ENCODE peak calls at places on chromosomes 3 and 15, in six cellular contexts. Z, K, G, S, W and X are unnamed samples.

GRCh38 chr15:89090791-89091666 is 2.8 kb downstream of the ABHD2 start:
- DNase-seq in S (no peak), G (peak; percentile 87), K (peak; percentile 31), Z (peak; percentile 9), W (no peak), X (no peak)

GRCh38 chr3:88180398-88180999 is 30.7 kb downstream of the C3orf38 start:
- DNase-seq in W (no peak), Z (no peak), G (peak; percentile 12), S (no peak), K (peak; percentile 6), X (no peak)

GRCh38 chr3:14145236-14145635 is 20.4 kb downstream of the TMEM43 start:
- DNase-seq in S (no peak), W (no peak), Z (no peak), K (no peak), G (no peak), X (no peak)

GRCh38 chr3:64995857-64996564 is 308.2 kb upstream of the ADAMTS9 start:
- DNase-seq in S (no peak), Z (no peak), W (no peak), G (no peak), K (no peak), X (no peak)

GRCh38 chr15:90184119-90184785 is 16.9 kb upstream of the SEMA4B start:
- DNase-seq in Z (no peak), S (peak; percentile 52), K (no peak), W (no peak), G (peak; percentile 54), X (peak; percentile 77)

GRCh38 chr15:85785887-85786777 is 8.6 kb downstream of the KLHL25 start:
- DNase-seq in S (no peak), K (no peak), W (no peak), G (no peak), Z (no peak), X (no peak)

GRCh38 chr3:16011376-16011775 is 163.1 kb upstream of the GALNT15 start:
- DNase-seq in K (no peak), G (no peak), Z (no peak), S (no peak), W (no peak), X (no peak)

GRCh38 chr3:74789111-74789510 is 174.7 kb upstream of the CNTN3 start:
- DNase-seq in K (no peak), G (no peak), Z (no peak), W (no peak), S (no peak), X (peak; percentile 47)

GRCh38 chr3:188863999-188864406 is 307.8 kb upstream of the TPRG1 start:
- DNase-seq in S (no peak), K (no peak), W (no peak), Z (no peak), G (no peak), X (no peak)

GRCh38 chr15:70141376-70142071 is 43.8 kb upstream of the TLE3 start:
- DNase-seq in S (no peak), W (no peak), G (no peak), K (no peak), Z (no peak), X (no peak)

GRCh38 chr3:8371085-8371551 is 130.5 kb upstream of the LMCD1 start:
- DNase-seq in Z (no peak), G (no peak), W (no peak), K (no peak), S (no peak), X (no peak)

GRCh38 chr15:40282870-40283614 is at the start of gene ANKRD63:
- DNase-seq in G (no peak), K (peak; percentile 16), S (no peak), W (no peak), Z (no peak), X (no peak)

GRCh38 chr3:178003756-178004155 is 532.5 kb upstream of the KCNMB2 start:
- DNase-seq in G (no peak), Z (no peak), S (no peak), W (no peak), K (no peak), X (no peak)

GRCh38 chr15:89765694-89766093 is 10.4 kb upstream of the MESP2 start:
- DNase-seq in W (no peak), S (no peak), G (no peak), Z (no peak), K (no peak), X (no peak)

GRCh38 chr15:77568014-77568959 is 64.4 kb downstream of the LINGO1 start:
- DNase-seq in S (no peak), K (no peak), G (peak; percentile 55), W (no peak), Z (no peak), X (no peak)

GRCh38 chr15:48096813-48097212 is 24.0 kb upstream of the SLC24A5 start:
- DNase-seq in S (no peak), G (peak; percentile 70), K (no peak), Z (no peak), W (no peak), X (peak; percentile 74)

GRCh38 chr3:182258538-182259177 is 534.6 kb upstream of the ATP11B start:
- DNase-seq in Z (no peak), S (no peak), G (peak; percentile 86), W (peak; percentile 27), K (no peak), X (peak; percentile 73)

GRCh38 chr15:81315452-81316203 is 8.3 kb downstream of the STARD5 start:
- DNase-seq in K (no peak), S (no peak), W (no peak), G (no peak), Z (no peak), X (no peak)

GRCh38 chr3:71444028-71444860 is 139.3 kb downstream of the FOXP1 start:
- DNase-seq in Z (peak; percentile 97), K (peak; percentile 69), G (peak; percentile 74), S (no peak), W (no peak), X (no peak)

GRCh38 chr15:81002254-81003022 is 1.7 kb downstream of the TLNRD1 start:
- DNase-seq in Z (no peak), S (no peak), K (no peak), W (no peak), G (no peak), X (no peak)

GRCh38 chr15:88647362-88648105 is 8.7 kb downstream of the ISG20 start:
- DNase-seq in G (no peak), Z (no peak), K (no peak), S (no peak), W (no peak), X (no peak)

GRCh38 chr3:59443618-59444292 is 393.9 kb upstream of the CFAP20DC start:
- DNase-seq in Z (no peak), G (no peak), W (no peak), K (no peak), S (no peak), X (no peak)

GRCh38 chr15:34799149-34799824 is 3.9 kb upstream of the ACTC1 start:
- DNase-seq in G (peak; percentile 24), S (no peak), Z (no peak), K (no peak), W (peak; percentile 57), X (no peak)

GRCh38 chr15:71288348-71288955 is 173.2 kb downstream of the THSD4 start:
- DNase-seq in W (no peak), Z (no peak), S (no peak), G (no peak), K (no peak), X (no peak)

GRCh38 chr3:138944842-138945645 is 1.9 kb downstream of the FOXL2 start:
- DNase-seq in K (no peak), W (no peak), G (no peak), Z (no peak), S (no peak), X (no peak)

GRCh38 chr3:175985781-175986180 is 1126.6 kb downstream of the NAALADL2 start:
- DNase-seq in Z (no peak), K (no peak), G (no peak), S (no peak), W (no peak), X (no peak)

GRCh38 chr15:70347766-70348558 is 250.2 kb upstream of the TLE3 start:
- DNase-seq in G (no peak), Z (no peak), K (no peak), S (no peak), W (no peak), X (no peak)